ENCODE peak calls at places on chromosome 4, in eight cellular contexts. One of them, this sample, is unnamed.

GRCh38 chr4:119664168-119664907 is 35.7 kb upstream of the PDE5A start:
- DNase-seq in central memory CD8-positive, alpha-beta T cell: no peak
- DNase-seq in AG10803: no peak
- DNase-seq in NB4: no peak
- DNase-seq in fibroblast of the aortic adventitia: no peak
- DNase-seq in EL: no peak
- DNase-seq in NCI-H2227 treated with DMSO at 0.1 percent for 48 hours: no peak
- DNase-seq in cardiac muscle cell: no peak
- DNase-seq in this sample: no peak

GRCh38 chr4:153748378-153748777 is 11.4 kb downstream of the RNF175 start:
- DNase-seq in central memory CD8-positive, alpha-beta T cell: no peak
- DNase-seq in AG10803: peak
- DNase-seq in NB4: peak
- DNase-seq in fibroblast of the aortic adventitia: peak
- DNase-seq in EL: peak
- DNase-seq in NCI-H2227 treated with DMSO at 0.1 percent for 48 hours: no peak
- DNase-seq in cardiac muscle cell: no peak
- DNase-seq in this sample: peak

GRCh38 chr4:76897522-76898384 is at the start of gene SOWAHB:
- DNase-seq in central memory CD8-positive, alpha-beta T cell: no peak
- DNase-seq in AG10803: no peak
- DNase-seq in NB4: no peak
- DNase-seq in fibroblast of the aortic adventitia: no peak
- DNase-seq in EL: peak
- DNase-seq in NCI-H2227 treated with DMSO at 0.1 percent for 48 hours: no peak
- DNase-seq in cardiac muscle cell: peak
- DNase-seq in this sample: no peak

GRCh38 chr4:168631241-168632151 is 134.6 kb downstream of the PALLD start:
- DNase-seq in central memory CD8-positive, alpha-beta T cell: no peak
- DNase-seq in AG10803: peak
- DNase-seq in NB4: peak
- DNase-seq in fibroblast of the aortic adventitia: peak
- DNase-seq in EL: peak
- DNase-seq in NCI-H2227 treated with DMSO at 0.1 percent for 48 hours: no peak
- DNase-seq in cardiac muscle cell: peak
- DNase-seq in this sample: peak

GRCh38 chr4:84483738-84484137 is 15.4 kb downstream of the NKX6-1 start:
- DNase-seq in central memory CD8-positive, alpha-beta T cell: no peak
- DNase-seq in AG10803: no peak
- DNase-seq in NB4: no peak
- DNase-seq in fibroblast of the aortic adventitia: no peak
- DNase-seq in EL: no peak
- DNase-seq in NCI-H2227 treated with DMSO at 0.1 percent for 48 hours: no peak
- DNase-seq in cardiac muscle cell: no peak
- DNase-seq in this sample: no peak

GRCh38 chr4:88318751-88319350 is 34.5 kb upstream of the PPM1K start:
- DNase-seq in central memory CD8-positive, alpha-beta T cell: no peak
- DNase-seq in AG10803: no peak
- DNase-seq in NB4: no peak
- DNase-seq in fibroblast of the aortic adventitia: no peak
- DNase-seq in EL: peak
- DNase-seq in NCI-H2227 treated with DMSO at 0.1 percent for 48 hours: no peak
- DNase-seq in cardiac muscle cell: no peak
- DNase-seq in this sample: peak

GRCh38 chr4:83947111-83947510 is 411.2 kb downstream of the GPAT3 start:
- DNase-seq in central memory CD8-positive, alpha-beta T cell: no peak
- DNase-seq in AG10803: no peak
- DNase-seq in NB4: no peak
- DNase-seq in fibroblast of the aortic adventitia: no peak
- DNase-seq in EL: no peak
- DNase-seq in NCI-H2227 treated with DMSO at 0.1 percent for 48 hours: no peak
- DNase-seq in cardiac muscle cell: no peak
- DNase-seq in this sample: no peak

GRCh38 chr4:114257516-114257915 is 278.1 kb upstream of the ARSJ start:
- DNase-seq in central memory CD8-positive, alpha-beta T cell: no peak
- DNase-seq in AG10803: no peak
- DNase-seq in NB4: no peak
- DNase-seq in fibroblast of the aortic adventitia: peak
- DNase-seq in EL: no peak
- DNase-seq in NCI-H2227 treated with DMSO at 0.1 percent for 48 hours: no peak
- DNase-seq in cardiac muscle cell: no peak
- DNase-seq in this sample: no peak

GRCh38 chr4:8315343-8316250 is 46.0 kb downstream of the HTRA3 start:
- DNase-seq in central memory CD8-positive, alpha-beta T cell: no peak
- DNase-seq in AG10803: peak
- DNase-seq in NB4: no peak
- DNase-seq in fibroblast of the aortic adventitia: peak
- DNase-seq in EL: peak
- DNase-seq in NCI-H2227 treated with DMSO at 0.1 percent for 48 hours: no peak
- DNase-seq in cardiac muscle cell: peak
- DNase-seq in this sample: peak

GRCh38 chr4:2246384-2247127 is 4.6 kb upstream of the HAUS3 start:
- DNase-seq in central memory CD8-positive, alpha-beta T cell: peak
- DNase-seq in AG10803: no peak
- DNase-seq in NB4: no peak
- DNase-seq in fibroblast of the aortic adventitia: no peak
- DNase-seq in EL: no peak
- DNase-seq in NCI-H2227 treated with DMSO at 0.1 percent for 48 hours: no peak
- DNase-seq in cardiac muscle cell: no peak
- DNase-seq in this sample: no peak

GRCh38 chr4:38948551-38948950 is 80.9 kb downstream of the FAM114A1 start:
- DNase-seq in central memory CD8-positive, alpha-beta T cell: no peak
- DNase-seq in AG10803: peak
- DNase-seq in NB4: peak
- DNase-seq in fibroblast of the aortic adventitia: peak
- DNase-seq in EL: peak
- DNase-seq in NCI-H2227 treated with DMSO at 0.1 percent for 48 hours: no peak
- DNase-seq in cardiac muscle cell: no peak
- DNase-seq in this sample: peak

GRCh38 chr4:107599841-107600240 is 120.2 kb downstream of the PAPSS1 start:
- DNase-seq in central memory CD8-positive, alpha-beta T cell: no peak
- DNase-seq in AG10803: peak
- DNase-seq in NB4: no peak
- DNase-seq in fibroblast of the aortic adventitia: no peak
- DNase-seq in EL: peak
- DNase-seq in NCI-H2227 treated with DMSO at 0.1 percent for 48 hours: no peak
- DNase-seq in cardiac muscle cell: no peak
- DNase-seq in this sample: no peak

GRCh38 chr4:4880492-4880891 is 21.0 kb downstream of the MSX1 start:
- DNase-seq in central memory CD8-positive, alpha-beta T cell: no peak
- DNase-seq in AG10803: no peak
- DNase-seq in NB4: no peak
- DNase-seq in fibroblast of the aortic adventitia: no peak
- DNase-seq in EL: peak
- DNase-seq in NCI-H2227 treated with DMSO at 0.1 percent for 48 hours: no peak
- DNase-seq in cardiac muscle cell: no peak
- DNase-seq in this sample: peak

GRCh38 chr4:86661006-86661405 is 66.9 kb downstream of the PTPN13 start:
- DNase-seq in central memory CD8-positive, alpha-beta T cell: no peak
- DNase-seq in AG10803: no peak
- DNase-seq in NB4: no peak
- DNase-seq in fibroblast of the aortic adventitia: no peak
- DNase-seq in EL: no peak
- DNase-seq in NCI-H2227 treated with DMSO at 0.1 percent for 48 hours: no peak
- DNase-seq in cardiac muscle cell: no peak
- DNase-seq in this sample: no peak

GRCh38 chr4:42965326-42965725 is 72.8 kb downstream of the GRXCR1 start:
- DNase-seq in central memory CD8-positive, alpha-beta T cell: no peak
- DNase-seq in AG10803: no peak
- DNase-seq in NB4: peak
- DNase-seq in fibroblast of the aortic adventitia: no peak
- DNase-seq in EL: no peak
- DNase-seq in NCI-H2227 treated with DMSO at 0.1 percent for 48 hours: no peak
- DNase-seq in cardiac muscle cell: peak
- DNase-seq in this sample: peak

GRCh38 chr4:40864531-40864930 is 114.8 kb downstream of the NSUN7 start:
- DNase-seq in central memory CD8-positive, alpha-beta T cell: no peak
- DNase-seq in AG10803: no peak
- DNase-seq in NB4: no peak
- DNase-seq in fibroblast of the aortic adventitia: no peak
- DNase-seq in EL: no peak
- DNase-seq in NCI-H2227 treated with DMSO at 0.1 percent for 48 hours: no peak
- DNase-seq in cardiac muscle cell: no peak
- DNase-seq in this sample: no peak

GRCh38 chr4:124685851-124686250 is 26.7 kb downstream of the ANKRD50 start:
- DNase-seq in central memory CD8-positive, alpha-beta T cell: no peak
- DNase-seq in AG10803: no peak
- DNase-seq in NB4: no peak
- DNase-seq in fibroblast of the aortic adventitia: no peak
- DNase-seq in EL: no peak
- DNase-seq in NCI-H2227 treated with DMSO at 0.1 percent for 48 hours: no peak
- DNase-seq in cardiac muscle cell: no peak
- DNase-seq in this sample: peak

GRCh38 chr4:113878718-113879117 is 100.7 kb downstream of the ARSJ start:
- DNase-seq in central memory CD8-positive, alpha-beta T cell: no peak
- DNase-seq in AG10803: peak
- DNase-seq in NB4: peak
- DNase-seq in fibroblast of the aortic adventitia: no peak
- DNase-seq in EL: peak
- DNase-seq in NCI-H2227 treated with DMSO at 0.1 percent for 48 hours: peak
- DNase-seq in cardiac muscle cell: peak
- DNase-seq in this sample: peak

GRCh38 chr4:89836031-89836777 is 757 bp downstream of the SNCA start:
- DNase-seq in central memory CD8-positive, alpha-beta T cell: no peak
- DNase-seq in AG10803: no peak
- DNase-seq in NB4: no peak
- DNase-seq in fibroblast of the aortic adventitia: no peak
- DNase-seq in EL: no peak
- DNase-seq in NCI-H2227 treated with DMSO at 0.1 percent for 48 hours: peak
- DNase-seq in cardiac muscle cell: peak
- DNase-seq in this sample: no peak

GRCh38 chr4:117845270-117845669 is 189.0 kb upstream of the NDST3 start:
- DNase-seq in central memory CD8-positive, alpha-beta T cell: no peak
- DNase-seq in AG10803: no peak
- DNase-seq in NB4: no peak
- DNase-seq in fibroblast of the aortic adventitia: no peak
- DNase-seq in EL: no peak
- DNase-seq in NCI-H2227 treated with DMSO at 0.1 percent for 48 hours: no peak
- DNase-seq in cardiac muscle cell: no peak
- DNase-seq in this sample: no peak

GRCh38 chr4:71602271-71602890 is 181.5 kb downstream of the GC start:
- DNase-seq in central memory CD8-positive, alpha-beta T cell: no peak
- DNase-seq in AG10803: no peak
- DNase-seq in NB4: no peak
- DNase-seq in fibroblast of the aortic adventitia: no peak
- DNase-seq in EL: peak
- DNase-seq in NCI-H2227 treated with DMSO at 0.1 percent for 48 hours: no peak
- DNase-seq in cardiac muscle cell: no peak
- DNase-seq in this sample: peak

GRCh38 chr4:65033899-65034298 is 624.6 kb upstream of the TECRL start:
- DNase-seq in central memory CD8-positive, alpha-beta T cell: no peak
- DNase-seq in AG10803: no peak
- DNase-seq in NB4: no peak
- DNase-seq in fibroblast of the aortic adventitia: peak
- DNase-seq in EL: no peak
- DNase-seq in NCI-H2227 treated with DMSO at 0.1 percent for 48 hours: no peak
- DNase-seq in cardiac muscle cell: peak
- DNase-seq in this sample: peak

GRCh38 chr4:184191267-184191666 is 26.4 kb downstream of the ENPP6 start:
- DNase-seq in central memory CD8-positive, alpha-beta T cell: no peak
- DNase-seq in AG10803: no peak
- DNase-seq in NB4: no peak
- DNase-seq in fibroblast of the aortic adventitia: no peak
- DNase-seq in EL: no peak
- DNase-seq in NCI-H2227 treated with DMSO at 0.1 percent for 48 hours: no peak
- DNase-seq in cardiac muscle cell: no peak
- DNase-seq in this sample: no peak

GRCh38 chr4:27861381-27861787 is 1000.7 kb downstream of the STIM2 start:
- DNase-seq in central memory CD8-positive, alpha-beta T cell: no peak
- DNase-seq in AG10803: peak
- DNase-seq in NB4: peak
- DNase-seq in fibroblast of the aortic adventitia: peak
- DNase-seq in EL: peak
- DNase-seq in NCI-H2227 treated with DMSO at 0.1 percent for 48 hours: no peak
- DNase-seq in cardiac muscle cell: peak
- DNase-seq in this sample: peak

GRCh38 chr4:17060230-17060629 is 161.8 kb upstream of the LDB2 start:
- DNase-seq in central memory CD8-positive, alpha-beta T cell: no peak
- DNase-seq in AG10803: no peak
- DNase-seq in NB4: no peak
- DNase-seq in fibroblast of the aortic adventitia: no peak
- DNase-seq in EL: no peak
- DNase-seq in NCI-H2227 treated with DMSO at 0.1 percent for 48 hours: no peak
- DNase-seq in cardiac muscle cell: no peak
- DNase-seq in this sample: no peak

GRCh38 chr4:38868055-38868965 is 704 bp downstream of the FAM114A1 start:
- DNase-seq in central memory CD8-positive, alpha-beta T cell: no peak
- DNase-seq in AG10803: peak
- DNase-seq in NB4: no peak
- DNase-seq in fibroblast of the aortic adventitia: peak
- DNase-seq in EL: peak
- DNase-seq in NCI-H2227 treated with DMSO at 0.1 percent for 48 hours: no peak
- DNase-seq in cardiac muscle cell: peak
- DNase-seq in this sample: peak

GRCh38 chr4:129862461-129862860 is 766.5 kb downstream of the C4orf33 start:
- DNase-seq in central memory CD8-positive, alpha-beta T cell: no peak
- DNase-seq in AG10803: no peak
- DNase-seq in NB4: no peak
- DNase-seq in fibroblast of the aortic adventitia: no peak
- DNase-seq in EL: no peak
- DNase-seq in NCI-H2227 treated with DMSO at 0.1 percent for 48 hours: no peak
- DNase-seq in cardiac muscle cell: no peak
- DNase-seq in this sample: no peak

GRCh38 chr4:156999175-156999517 is 27.5 kb upstream of the PDGFC start:
- DNase-seq in central memory CD8-positive, alpha-beta T cell: no peak
- DNase-seq in AG10803: peak
- DNase-seq in NB4: no peak
- DNase-seq in fibroblast of the aortic adventitia: peak
- DNase-seq in EL: peak
- DNase-seq in NCI-H2227 treated with DMSO at 0.1 percent for 48 hours: peak
- DNase-seq in cardiac muscle cell: peak
- DNase-seq in this sample: peak

GRCh38 chr4:62080431-62080830 is 880.3 kb downstream of the ADGRL3 start:
- DNase-seq in central memory CD8-positive, alpha-beta T cell: no peak
- DNase-seq in AG10803: no peak
- DNase-seq in NB4: no peak
- DNase-seq in fibroblast of the aortic adventitia: no peak
- DNase-seq in EL: no peak
- DNase-seq in NCI-H2227 treated with DMSO at 0.1 percent for 48 hours: no peak
- DNase-seq in cardiac muscle cell: no peak
- DNase-seq in this sample: no peak

GRCh38 chr4:88062843-88063242 is 55.4 kb downstream of the PKD2 start:
- DNase-seq in central memory CD8-positive, alpha-beta T cell: no peak
- DNase-seq in AG10803: no peak
- DNase-seq in NB4: no peak
- DNase-seq in fibroblast of the aortic adventitia: no peak
- DNase-seq in EL: no peak
- DNase-seq in NCI-H2227 treated with DMSO at 0.1 percent for 48 hours: no peak
- DNase-seq in cardiac muscle cell: no peak
- DNase-seq in this sample: no peak

GRCh38 chr4:127261476-127261875 is 371.3 kb upstream of the INTU start:
- DNase-seq in central memory CD8-positive, alpha-beta T cell: no peak
- DNase-seq in AG10803: peak
- DNase-seq in NB4: no peak
- DNase-seq in fibroblast of the aortic adventitia: no peak
- DNase-seq in EL: no peak
- DNase-seq in NCI-H2227 treated with DMSO at 0.1 percent for 48 hours: peak
- DNase-seq in cardiac muscle cell: no peak
- DNase-seq in this sample: no peak

GRCh38 chr4:57187241-57187640 is 77.1 kb upstream of the IGFBP7 start:
- DNase-seq in central memory CD8-positive, alpha-beta T cell: no peak
- DNase-seq in AG10803: peak
- DNase-seq in NB4: no peak
- DNase-seq in fibroblast of the aortic adventitia: no peak
- DNase-seq in EL: peak
- DNase-seq in NCI-H2227 treated with DMSO at 0.1 percent for 48 hours: no peak
- DNase-seq in cardiac muscle cell: no peak
- DNase-seq in this sample: no peak

GRCh38 chr4:128565565-128566186 is 243.8 kb upstream of the JADE1 start:
- DNase-seq in central memory CD8-positive, alpha-beta T cell: no peak
- DNase-seq in AG10803: peak
- DNase-seq in NB4: peak
- DNase-seq in fibroblast of the aortic adventitia: peak
- DNase-seq in EL: peak
- DNase-seq in NCI-H2227 treated with DMSO at 0.1 percent for 48 hours: no peak
- DNase-seq in cardiac muscle cell: peak
- DNase-seq in this sample: peak

GRCh38 chr4:144584428-144584827 is 61.5 kb upstream of the HHIP start:
- DNase-seq in central memory CD8-positive, alpha-beta T cell: no peak
- DNase-seq in AG10803: no peak
- DNase-seq in NB4: peak
- DNase-seq in fibroblast of the aortic adventitia: no peak
- DNase-seq in EL: no peak
- DNase-seq in NCI-H2227 treated with DMSO at 0.1 percent for 48 hours: no peak
- DNase-seq in cardiac muscle cell: no peak
- DNase-seq in this sample: no peak